ENCODE peak calls at places on chromosomes 7 and 10, in seven cellular contexts. One of them, this sample, is unnamed.
A peak's percentile ranks its signal among the peaks of the same experiment; 100 is the strongest.

GRCh38 chr7:100220833-100221718 is 1.3 kb downstream of the PVRIG start:
- DNase-seq in A549: no peak
- DNase-seq in sigmoid colon: no peak
- DNase-seq in K562: no peak
- DNase-seq in transverse colon: peak; percentile 68
- DNase-seq in breast epithelium: no peak
- DNase-seq in IMR-90: no peak
- DNase-seq in this sample: no peak

GRCh38 chr10:91614254-91614624 is 18.6 kb downstream of the PPP1R3C start:
- DNase-seq in breast epithelium: no peak
- DNase-seq in transverse colon: no peak
- DNase-seq in IMR-90: peak; percentile 94
- DNase-seq in sigmoid colon: no peak
- DNase-seq in K562: no peak
- DNase-seq in A549: no peak
- DNase-seq in this sample: no peak

GRCh38 chr7:8913687-8914086 is 480.3 kb downstream of the NXPH1 start:
- DNase-seq in A549: no peak
- DNase-seq in IMR-90: no peak
- DNase-seq in K562: no peak
- DNase-seq in transverse colon: no peak
- DNase-seq in breast epithelium: no peak
- DNase-seq in sigmoid colon: no peak
- DNase-seq in this sample: no peak

GRCh38 chr7:120996333-120996982 is 7.9 kb downstream of the CPED1 start:
- DNase-seq in K562: no peak
- DNase-seq in sigmoid colon: peak; percentile 93
- DNase-seq in IMR-90: peak; percentile 91
- DNase-seq in A549: no peak
- DNase-seq in breast epithelium: no peak
- DNase-seq in transverse colon: peak; percentile 78
- DNase-seq in this sample: peak; percentile 78

GRCh38 chr7:91569702-91570457 is 305.6 kb downstream of the FZD1 start:
- DNase-seq in K562: no peak
- DNase-seq in transverse colon: no peak
- DNase-seq in A549: no peak
- DNase-seq in IMR-90: no peak
- DNase-seq in sigmoid colon: no peak
- DNase-seq in breast epithelium: no peak
- DNase-seq in this sample: no peak

GRCh38 chr10:77478248-77478963 is 159.2 kb downstream of the KCNMA1 start:
- DNase-seq in A549: no peak
- DNase-seq in breast epithelium: no peak
- DNase-seq in sigmoid colon: no peak
- DNase-seq in IMR-90: peak; percentile 96
- DNase-seq in K562: no peak
- DNase-seq in transverse colon: no peak
- DNase-seq in this sample: no peak

GRCh38 chr7:129394101-129394500 is 40.1 kb upstream of the STRIP2 start:
- DNase-seq in IMR-90: no peak
- DNase-seq in A549: no peak
- DNase-seq in sigmoid colon: no peak
- DNase-seq in K562: no peak
- DNase-seq in transverse colon: no peak
- DNase-seq in breast epithelium: no peak
- DNase-seq in this sample: no peak

GRCh38 chr10:70477661-70478162 is 855 bp upstream of the PALD1 start:
- DNase-seq in A549: no peak
- DNase-seq in sigmoid colon: no peak
- DNase-seq in K562: peak; percentile 72
- DNase-seq in breast epithelium: no peak
- DNase-seq in IMR-90: peak; percentile 18
- DNase-seq in transverse colon: peak; percentile 23
- DNase-seq in this sample: peak; percentile 72

GRCh38 chr7:151181011-151181431 is 6.0 kb downstream of the ASB10 start:
- DNase-seq in breast epithelium: no peak
- DNase-seq in A549: no peak
- DNase-seq in transverse colon: no peak
- DNase-seq in sigmoid colon: no peak
- DNase-seq in K562: no peak
- DNase-seq in IMR-90: no peak
- DNase-seq in this sample: no peak

GRCh38 chr7:223118-223800 is 30.9 kb downstream of the FAM20C start:
- DNase-seq in sigmoid colon: no peak
- DNase-seq in IMR-90: peak; percentile 27
- DNase-seq in breast epithelium: no peak
- DNase-seq in K562: no peak
- DNase-seq in transverse colon: no peak
- DNase-seq in A549: no peak
- DNase-seq in this sample: no peak

GRCh38 chr7:107951896-107952295 is 51.1 kb downstream of the LAMB1 start:
- DNase-seq in K562: no peak
- DNase-seq in breast epithelium: no peak
- DNase-seq in A549: no peak
- DNase-seq in IMR-90: no peak
- DNase-seq in sigmoid colon: no peak
- DNase-seq in transverse colon: no peak
- DNase-seq in this sample: no peak
- H3K27ac ChIP-seq in K562: no peak overlapping the region
- H3K27ac ChIP-seq in breast epithelium: peak overlapping the region; percentile 70
- H3K27ac ChIP-seq in A549: peak overlapping the region; percentile 44
- H3K27ac ChIP-seq in IMR-90: peak overlapping the region; percentile 42
- H3K27ac ChIP-seq in sigmoid colon: peak overlapping the region; percentile 74
- H3K27ac ChIP-seq in transverse colon: peak overlapping the region; percentile 48
- H3K27ac ChIP-seq in this sample: no peak overlapping the region

DNA sequence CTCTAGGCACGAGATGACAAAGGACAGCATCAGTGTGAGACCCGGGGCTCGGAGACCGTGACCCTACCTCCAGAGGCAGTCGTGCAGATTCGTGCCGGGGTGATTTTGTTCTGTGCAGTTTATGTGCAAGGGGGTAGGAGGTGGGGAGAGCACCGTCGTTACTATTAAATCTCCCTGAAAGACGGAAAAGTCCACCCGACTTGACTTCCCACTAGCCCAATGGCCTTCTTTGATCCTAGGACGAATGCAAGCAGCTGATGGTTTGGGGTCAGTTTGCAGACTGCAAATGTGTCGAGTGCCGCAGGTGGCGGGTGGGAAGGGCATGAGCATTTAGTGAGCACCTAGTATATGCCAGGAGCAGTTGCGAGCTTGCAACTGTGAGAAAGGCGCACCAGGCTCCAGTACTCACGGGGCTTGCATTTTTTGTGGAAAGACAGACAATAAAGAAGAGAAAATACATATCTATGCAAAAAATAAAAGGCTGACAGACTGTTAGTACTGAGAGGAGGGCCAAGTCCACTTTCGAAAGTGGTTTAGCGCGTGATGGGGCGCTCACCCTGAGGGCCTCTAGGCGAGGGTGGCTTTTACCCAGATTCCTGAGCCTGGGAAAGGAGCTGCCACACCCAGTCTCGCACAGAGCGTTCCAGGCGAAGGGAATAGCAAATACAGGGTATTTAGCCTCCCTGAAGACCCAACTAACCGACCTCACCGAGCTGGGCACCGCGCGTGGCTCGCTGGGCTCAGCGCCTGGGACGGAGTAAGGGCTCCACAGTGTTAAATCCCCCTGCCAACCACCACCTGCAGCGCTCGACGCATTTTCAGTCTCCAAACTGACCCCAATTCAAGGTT is 941 bp upstream of the OSBPL3 start:
- DNase-seq in IMR-90: peak; percentile 36
- DNase-seq in sigmoid colon: peak; percentile 67
- DNase-seq in K562: no peak
- DNase-seq in transverse colon: peak; percentile 52
- DNase-seq in A549: peak; percentile 38
- DNase-seq in breast epithelium: no peak
- DNase-seq in this sample: peak; percentile 38
- TF ChIP-seq POLR2A in IMR-90: no peak
- TF ChIP-seq POLR2A in sigmoid colon: no peak
- TF ChIP-seq POLR2A in K562: no peak
- TF ChIP-seq POLR2A in transverse colon: no peak
- TF ChIP-seq POLR2A in A549: no peak
- TF ChIP-seq POLR2A in breast epithelium: no peak
- TF ChIP-seq POLR2A in this sample: no peak

GRCh38 chr7:87505122-87505521 is 29.6 kb upstream of the ABCB4 start:
- DNase-seq in breast epithelium: no peak
- DNase-seq in K562: no peak
- DNase-seq in sigmoid colon: no peak
- DNase-seq in IMR-90: peak; percentile 3
- DNase-seq in transverse colon: no peak
- DNase-seq in A549: no peak
- DNase-seq in this sample: no peak

GRCh38 chr7:87510430-87510875 is 35.0 kb upstream of the ABCB4 start:
- DNase-seq in IMR-90: no peak
- DNase-seq in sigmoid colon: no peak
- DNase-seq in K562: no peak
- DNase-seq in transverse colon: no peak
- DNase-seq in A549: no peak
- DNase-seq in breast epithelium: no peak
- DNase-seq in this sample: no peak

GRCh38 chr7:87507446-87507845 is 32.0 kb upstream of the ABCB4 start:
- DNase-seq in K562: no peak
- DNase-seq in sigmoid colon: no peak
- DNase-seq in A549: peak; percentile 3
- DNase-seq in IMR-90: no peak
- DNase-seq in transverse colon: no peak
- DNase-seq in breast epithelium: no peak
- DNase-seq in this sample: no peak

GRCh38 chr7:87505557-87506242 is 30.2 kb upstream of the ABCB4 start:
- DNase-seq in breast epithelium: no peak
- DNase-seq in A549: no peak
- DNase-seq in sigmoid colon: no peak
- DNase-seq in transverse colon: no peak
- DNase-seq in IMR-90: no peak
- DNase-seq in K562: no peak
- DNase-seq in this sample: no peak

DNA sequence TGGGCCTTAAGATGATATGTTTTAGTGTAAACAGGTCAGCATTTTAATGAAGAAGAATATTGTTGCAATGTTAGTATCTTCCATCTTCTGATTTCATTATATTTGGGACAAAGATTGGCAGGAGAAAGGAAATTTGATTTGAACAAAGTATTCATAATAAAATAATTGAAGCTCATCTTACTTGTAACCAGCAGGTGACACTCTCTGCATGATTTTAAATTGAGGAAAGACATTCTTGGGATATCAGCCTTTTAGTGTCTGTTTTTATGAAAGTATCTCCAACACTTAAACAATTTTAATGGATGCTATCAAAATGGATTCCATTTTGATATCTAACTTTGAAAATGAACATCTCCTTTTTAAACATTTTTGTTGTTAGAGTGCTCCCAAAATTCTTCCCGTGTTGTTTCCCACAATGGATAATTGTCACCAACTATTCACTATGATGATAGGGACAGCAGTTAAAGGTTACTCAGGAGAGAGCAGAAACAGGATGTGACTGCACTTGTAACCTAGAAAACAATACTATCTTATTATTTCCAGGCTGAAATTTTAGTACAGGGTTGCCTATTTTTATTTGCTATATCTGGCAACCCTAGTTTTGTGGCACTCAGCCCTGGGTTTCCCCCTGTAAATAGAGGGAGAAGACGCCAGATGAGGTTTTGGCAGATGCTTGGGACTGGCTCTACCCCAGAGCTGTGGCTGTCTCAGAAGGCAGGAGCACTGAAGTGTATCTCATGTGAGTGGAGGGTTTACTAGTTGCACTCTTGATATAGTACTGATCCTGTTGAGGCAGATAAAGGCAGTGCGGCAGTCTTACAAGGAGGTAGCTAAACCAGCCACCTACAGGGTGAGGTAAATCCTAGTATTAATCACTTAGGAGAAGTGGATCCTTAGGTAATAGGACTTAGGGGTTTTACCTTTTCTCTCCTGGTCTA is 31.0 kb upstream of the ABCB4 start:
- DNase-seq in A549: no peak
- DNase-seq in K562: no peak
- DNase-seq in IMR-90: peak; percentile 43
- DNase-seq in transverse colon: no peak
- DNase-seq in breast epithelium: no peak
- DNase-seq in sigmoid colon: no peak
- DNase-seq in this sample: no peak
- TF ChIP-seq CTCF in A549: peak; percentile 56
- TF ChIP-seq CTCF in K562: peak; percentile 14
- TF ChIP-seq CTCF in IMR-90: peak; percentile 70
- TF ChIP-seq CTCF in transverse colon: peak; percentile 35
- TF ChIP-seq CTCF in breast epithelium: peak; percentile 32
- TF ChIP-seq CTCF in sigmoid colon: peak; percentile 20
- TF ChIP-seq CTCF in this sample: no peak

DNA sequence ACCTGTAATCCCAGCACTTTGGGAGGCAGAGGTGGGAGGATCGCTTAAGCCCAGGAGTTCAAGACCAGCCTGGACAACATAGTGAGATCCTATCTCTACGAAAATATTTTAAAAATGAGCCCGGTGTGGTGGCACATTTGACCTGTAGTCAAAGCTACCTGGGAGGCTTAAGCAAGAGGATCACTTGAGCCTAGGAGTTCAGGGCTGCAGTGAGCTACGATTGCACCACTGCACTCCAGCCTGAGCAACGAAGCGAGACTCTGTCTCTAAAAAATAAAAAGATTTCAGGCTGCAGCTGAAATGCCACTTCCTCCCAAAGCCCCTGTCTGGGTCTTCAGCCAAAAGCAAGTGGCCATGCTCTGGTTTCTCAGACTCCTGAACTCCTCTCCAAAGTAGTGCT is 38.7 kb upstream of the CARD11 start:
- DNase-seq in sigmoid colon: no peak
- DNase-seq in A549: no peak
- DNase-seq in breast epithelium: no peak
- DNase-seq in IMR-90: no peak
- DNase-seq in K562: no peak
- DNase-seq in transverse colon: no peak
- DNase-seq in this sample: no peak
- H3K27ac ChIP-seq in sigmoid colon: no peak overlapping the region
- H3K27ac ChIP-seq in A549: no peak overlapping the region
- H3K27ac ChIP-seq in breast epithelium: no peak overlapping the region
- H3K27ac ChIP-seq in IMR-90: no peak overlapping the region
- H3K27ac ChIP-seq in K562: no peak overlapping the region
- H3K27ac ChIP-seq in transverse colon: no peak overlapping the region
- H3K27ac ChIP-seq in this sample: no peak overlapping the region

GRCh38 chr7:155644178-155644970 is at the start of gene RBM33:
- DNase-seq in IMR-90: peak; percentile 83
- DNase-seq in transverse colon: peak; percentile 81
- DNase-seq in sigmoid colon: peak; percentile 82
- DNase-seq in A549: peak; percentile 90
- DNase-seq in K562: peak; percentile 95
- DNase-seq in breast epithelium: peak; percentile 61
- DNase-seq in this sample: peak; percentile 85
- TF ChIP-seq POLR2A in IMR-90: peak; percentile 83
- TF ChIP-seq POLR2A in transverse colon: peak; percentile 51
- TF ChIP-seq POLR2A in sigmoid colon: no peak
- TF ChIP-seq POLR2A in A549: peak; percentile 91
- TF ChIP-seq POLR2A in K562: peak; percentile 94
- TF ChIP-seq POLR2A in breast epithelium: no peak
- TF ChIP-seq POLR2A in this sample: peak; percentile 37

DNA sequence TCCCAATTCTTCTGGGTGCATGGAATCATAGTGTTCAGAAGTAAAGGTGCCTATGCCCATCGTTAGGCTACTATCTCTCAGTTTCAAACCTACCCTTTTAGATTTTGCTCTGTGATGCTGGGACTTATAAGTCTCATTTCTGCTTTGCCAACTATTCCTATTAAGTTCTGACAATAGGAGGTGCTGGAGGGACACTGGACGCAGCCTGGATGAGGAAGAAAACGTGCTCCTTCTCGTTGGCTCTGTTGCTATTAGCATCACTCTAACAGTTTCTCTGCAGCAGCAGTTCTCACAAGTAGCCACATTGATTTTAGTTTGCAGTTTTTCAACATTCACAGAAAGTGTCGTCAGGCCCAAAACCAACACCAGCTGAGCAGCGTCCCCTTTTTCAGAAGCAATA is 72.4 kb downstream of the ABCC2 start:
- DNase-seq in breast epithelium: no peak
- DNase-seq in A549: peak; percentile 41
- DNase-seq in transverse colon: no peak
- DNase-seq in sigmoid colon: peak; percentile 75
- DNase-seq in IMR-90: peak; percentile 83
- DNase-seq in K562: no peak
- DNase-seq in this sample: peak; percentile 35
- TF ChIP-seq CTCF in breast epithelium: peak; percentile 29
- TF ChIP-seq CTCF in A549: peak; percentile 46
- TF ChIP-seq CTCF in transverse colon: peak; percentile 28
- TF ChIP-seq CTCF in sigmoid colon: peak; percentile 35
- TF ChIP-seq CTCF in IMR-90: peak; percentile 77
- TF ChIP-seq CTCF in K562: peak; percentile 39
- TF ChIP-seq CTCF in this sample: peak; percentile 33